ENCODE peak calls at places on chromosome 20, in four cellular contexts. W, X, U and L are unnamed samples. For H3K4me1, the result is how much of the 10 kb centered on the place peaks cover.

GRCh38 chr20:25249198-25249931 is 1.5 kb downstream of the PYGB start:
- DNase-seq in X (no peak), W (peak), U (no peak), L (no peak)

GRCh38 chr20:36645998-36646397 is at the start of gene SLA2:
- DNase-seq in W (no peak), U (no peak), X (no peak), L (peak)

GRCh38 chr20:40494238-40494637 is 194.8 kb downstream of the MAFB start:
- DNase-seq in W (no peak), U (no peak), X (no peak), L (no peak)

GRCh38 chr20:49397525-49397924 is 84.9 kb downstream of the KCNB1 start:
- DNase-seq in W (peak), X (no peak), U (no peak), L (no peak)

GRCh38 chr20:56433880-56434255 is 21.8 kb downstream of the CASS4 start:
- DNase-seq in X (no peak), U (no peak), W (no peak), L (no peak)

GRCh38 chr20:17898548-17898994 is 70.0 kb downstream of the SNX5 start:
- DNase-seq in W (peak), U (peak), X (peak), L (peak)

GRCh38 chr20:23178806-23179205 is 92.7 kb upstream of the CD93 start:
- DNase-seq in W (no peak), X (no peak), U (no peak), L (no peak)

GRCh38 chr20:41078329-41078728 is 49.7 kb downstream of the TOP1 start:
- DNase-seq in W (peak), U (no peak), X (peak), L (peak)

GRCh38 chr20:58086763-58087566 is 141.5 kb downstream of the ANKRD60 start:
- DNase-seq in X (peak), U (peak), W (peak), L (peak)

GRCh38 chr20:31988430-31989015 is 20.6 kb downstream of the XKR7 start:
- DNase-seq in X (no peak), U (no peak), W (no peak), L (no peak)

GRCh38 chr20:25511183-25511582 is 74.1 kb downstream of the NINL start:
- DNase-seq in W (no peak), U (no peak), X (no peak), L (no peak)

GRCh38 chr20:23782366-23782983 is 31.7 kb upstream of the CST1 start:
- DNase-seq in U (no peak), X (peak), W (peak), L (peak)

GRCh38 chr20:10986586-10986985 is 312.8 kb upstream of the JAG1 start:
- DNase-seq in U (no peak), W (no peak), X (no peak), L (no peak)

GRCh38 chr20:17029698-17030097 is 197.1 kb upstream of the PCSK2 start:
- DNase-seq in X (no peak), U (no peak), W (no peak), L (no peak)

GRCh38 chr20:57264151-57264792 is 2.2 kb downstream of the BMP7 start:
- DNase-seq in X (peak), U (no peak), W (no peak), L (peak)

GRCh38 chr20:43243672-43244269 is 54.1 kb upstream of the PTPRT start:
- DNase-seq in X (peak), U (no peak), W (peak), L (peak)

GRCh38 chr20:46267108-46267820 is 41.0 kb downstream of the CDH22 start:
- DNase-seq in U (no peak), X (no peak), W (no peak), L (no peak)

GRCh38 chr20:19858972-19859371 is 100.9 kb downstream of the RIN2 start:
- DNase-seq in U (no peak), X (no peak), W (peak), L (no peak)

GRCh38 chr20:48725589-48725991 is 102.2 kb downstream of the PREX1 start:
- DNase-seq in U (no peak), X (no peak), W (peak), L (no peak)

GRCh38 chr20:5535211-5535756 is 214.9 kb upstream of the SHLD1 start:
- DNase-seq in X (no peak), U (no peak), W (no peak), L (no peak)

GRCh38 chr20:19269737-19270325 is 57.4 kb downstream of the SLC24A3 start:
- DNase-seq in X (no peak), W (no peak), U (no peak), L (no peak)

GRCh38 chr20:44572551-44573500 is 9.6 kb upstream of the PKIG start:
- DNase-seq in U (peak), W (peak), X (peak), L (no peak)

GRCh38 chr20:22586645-22587310 is 2.4 kb upstream of the FOXA2 start:
- DNase-seq in W (peak), U (no peak), X (peak), L (peak)

GRCh38 chr20:6074145-6074561 is 20.3 kb upstream of the LRRN4 start:
- DNase-seq in U (no peak), X (peak), W (peak), L (peak)

GRCh38 chr20:31652917-31653385 is 15.2 kb downstream of the COX4I2 start:
- DNase-seq in U (no peak), X (no peak), W (peak), L (no peak)

GRCh38 chr20:20803011-20803410 is 90.6 kb upstream of the RALGAPA2 start:
- DNase-seq in W (no peak), U (no peak), X (no peak), L (no peak)

GRCh38 chr20:25543068-25543467 is 42.3 kb downstream of the NINL start:
- DNase-seq in W (peak), U (no peak), X (no peak), L (no peak)

GRCh38 chr20:61649879-61650200 is 397.8 kb downstream of the CDH4 start:
- DNase-seq in W (no peak), U (no peak), X (no peak), L (no peak)
- H3K4me3 ChIP-seq in W (no peak), U (no peak), X (no peak), L (no peak)

DNA sequence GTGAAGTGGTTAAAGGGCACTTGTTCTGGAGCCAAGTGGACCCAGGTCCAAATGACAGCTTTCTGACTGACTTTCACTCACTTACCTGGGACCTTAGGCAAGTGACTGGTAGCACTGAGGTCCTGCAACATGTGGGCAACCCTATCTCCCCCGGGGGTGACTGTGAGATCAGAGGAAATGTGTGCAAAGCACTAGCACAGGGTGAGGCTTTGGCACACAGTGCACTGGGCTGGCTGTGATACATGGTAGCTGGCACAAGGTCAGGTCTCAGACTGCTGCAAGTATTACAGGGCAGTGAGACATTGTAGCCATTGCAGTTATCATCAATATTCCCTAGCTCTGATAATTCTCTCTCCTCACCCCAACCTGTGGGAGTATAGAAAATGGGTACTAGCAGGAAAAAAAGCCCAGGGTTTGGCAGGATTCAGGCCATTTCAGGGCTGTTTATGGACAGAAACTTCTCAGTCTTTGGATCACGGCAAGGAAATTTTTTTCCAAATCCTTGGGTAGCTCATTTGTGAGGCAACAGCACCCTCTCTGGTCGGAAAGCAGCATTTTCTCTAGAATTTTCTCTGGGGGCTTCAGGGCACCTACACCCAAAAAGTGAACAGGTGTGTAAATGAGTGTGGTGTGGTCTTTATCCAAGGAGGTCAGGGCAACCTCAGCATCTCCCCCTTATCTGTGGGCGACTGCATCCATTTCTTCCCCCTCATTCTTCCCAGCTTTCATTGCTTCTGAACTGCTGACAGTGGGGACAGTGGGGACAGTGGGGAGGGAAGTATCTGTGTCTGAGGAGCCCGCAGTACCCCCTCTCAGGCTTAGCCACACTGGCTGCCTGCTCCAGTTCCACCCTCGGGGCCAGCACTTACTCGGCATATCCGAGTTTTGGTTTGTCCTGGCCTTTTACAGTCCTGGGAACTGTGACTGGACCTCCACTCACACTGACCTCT is 148.7 kb upstream of the PHACTR3 start:
- DNase-seq in U (no peak), X (peak), W (peak), L (peak)
- H3K4me1 ChIP-seq in U (under half), X (under half), W (under half), L (under half)

GRCh38 chr20:4095639-4096038 is 80.3 kb upstream of the RNF24 start:
- DNase-seq in W (no peak), X (no peak), U (no peak), L (no peak)
- H3K27ac ChIP-seq in W (no peak), X (no peak), U (no peak), L (no peak)

DNA sequence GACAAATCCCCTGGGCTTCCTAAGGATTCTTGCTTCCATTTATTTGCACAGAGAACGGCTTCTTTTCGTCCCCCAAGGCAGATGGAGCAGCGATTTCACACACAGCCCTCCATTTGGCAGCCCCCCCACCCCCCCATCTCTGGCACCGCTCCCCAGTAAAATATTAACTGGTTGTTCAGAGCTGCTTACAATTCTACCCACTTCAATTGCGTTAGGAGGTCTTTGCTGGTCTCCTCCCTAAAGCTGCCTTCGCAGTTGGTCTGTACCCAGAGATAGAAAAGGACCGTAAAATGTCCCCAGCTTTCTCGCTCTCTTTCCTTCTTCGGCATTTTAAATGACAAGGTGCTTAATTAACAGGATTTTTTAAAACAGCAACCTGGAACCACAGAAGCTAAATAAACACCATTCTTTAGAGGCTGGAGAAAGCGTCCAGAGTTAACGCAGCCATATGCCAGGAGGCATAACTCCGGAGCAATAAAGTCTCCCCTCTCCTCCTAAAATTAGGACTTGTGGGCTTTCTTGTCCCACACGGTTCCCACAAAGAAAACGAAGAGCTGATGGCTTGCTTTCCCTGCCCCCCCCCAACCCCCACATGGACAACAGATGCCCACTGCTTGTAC is 1.7 kb upstream of the ZMYND8 start:
- DNase-seq in X (no peak), U (no peak), W (no peak), L (no peak)
- H3K4me3 ChIP-seq in X (no peak), U (no peak), W (peak), L (no peak)

GRCh38 chr20:62577447-62577846 is 64.9 kb upstream of the SLCO4A1 start:
- DNase-seq in X (no peak), U (no peak), W (peak), L (peak)
- H3K4me1 ChIP-seq in X (under half), U (under half), W (under half), L (under half)

DNA sequence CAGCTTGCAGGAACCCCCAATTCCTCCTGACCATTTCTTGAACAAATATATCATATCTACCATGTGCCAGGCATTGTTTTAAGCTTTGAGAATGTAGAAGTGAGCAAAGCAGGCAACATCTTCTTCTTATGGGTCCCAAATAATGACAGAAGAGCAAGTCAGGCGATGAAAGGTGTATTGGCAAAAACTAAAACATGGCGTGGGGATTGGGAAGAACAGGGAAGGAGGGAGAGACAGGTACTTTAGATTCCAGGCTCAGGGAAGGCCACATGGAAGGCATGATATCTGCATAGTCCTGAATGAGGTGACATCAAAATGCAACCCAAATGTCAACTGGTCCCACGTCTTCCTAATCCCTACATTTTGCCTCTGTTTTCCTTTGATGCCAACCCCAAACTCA is 187.1 kb downstream of the ZNF217 start:
- DNase-seq in W (no peak), U (no peak), X (no peak), L (no peak)
- H3K27ac ChIP-seq in W (no peak), U (no peak), X (no peak), L (no peak)